ENCODE peak calls at places on chromosomes 7 and 10, in eight cellular contexts. U is heart right ventricle, F is psoas muscle, Y is bronchial epithelial cell, H is PC-3, T is OCI-LY7, N is AG04449, I is BE2C. Q is an unnamed sample.

GRCh38 chr7:30146127-30146612 is 11.4 kb downstream of the MTURN start:
- DNase-seq in U (no peak), F (no peak), Y (no peak), H (no peak), T (no peak), N (no peak), I (no peak), Q (peak)

GRCh38 chr10:45418417-45418858 is 44.4 kb downstream of the ALOX5 start:
- DNase-seq in U (peak), F (no peak), Y (no peak), H (no peak), T (no peak), N (no peak), I (no peak), Q (no peak)

GRCh38 chr7:151133266-151133985 is 34.1 kb downstream of the GBX1 start:
- DNase-seq in U (peak), F (peak), Y (no peak), H (no peak), T (no peak), N (no peak), I (no peak), Q (no peak)

GRCh38 chr10:48731654-48732053 is 47.0 kb downstream of the WDFY4 start:
- DNase-seq in U (no peak), F (no peak), Y (no peak), H (no peak), T (no peak), N (no peak), I (no peak), Q (no peak)

GRCh38 chr10:99318475-99318874 is 10.7 kb upstream of the CNNM1 start:
- DNase-seq in U (no peak), F (no peak), Y (no peak), H (no peak), T (no peak), N (no peak), I (no peak), Q (no peak)

GRCh38 chr10:70093335-70093944 is 39.2 kb downstream of the AIFM2 start:
- DNase-seq in U (no peak), F (no peak), Y (no peak), H (no peak), T (no peak), N (no peak), I (no peak), Q (no peak)

GRCh38 chr10:44937201-44938005 is 22.2 kb upstream of the RASSF4 start:
- DNase-seq in U (no peak), F (no peak), Y (no peak), H (no peak), T (no peak), N (no peak), I (no peak), Q (no peak)

GRCh38 chr7:106281919-106282318 is 2.9 kb downstream of the NAMPT start:
- DNase-seq in U (no peak), F (no peak), Y (no peak), H (no peak), T (no peak), N (no peak), I (no peak), Q (no peak)

GRCh38 chr10:131204406-131205152 is 106.9 kb downstream of the TCERG1L start:
- DNase-seq in U (no peak), F (no peak), Y (no peak), H (no peak), T (no peak), N (no peak), I (no peak), Q (no peak)

GRCh38 chr7:44735403-44736165 is 13.1 kb upstream of the ZMIZ2 start:
- DNase-seq in U (no peak), F (no peak), Y (peak), H (peak), T (no peak), N (peak), I (no peak), Q (peak)

GRCh38 chr7:79770053-79770452 is 316.6 kb upstream of the MAGI2 start:
- DNase-seq in U (no peak), F (no peak), Y (no peak), H (no peak), T (no peak), N (no peak), I (no peak), Q (no peak)

GRCh38 chr7:39458346-39458745 is 107.9 kb upstream of the YAE1 start:
- DNase-seq in U (no peak), F (no peak), Y (no peak), H (no peak), T (no peak), N (no peak), I (peak), Q (peak)

GRCh38 chr10:50788951-50789904 is 49.5 kb downstream of the ASAH2B start:
- DNase-seq in U (no peak), F (no peak), Y (peak), H (peak), T (peak), N (no peak), I (no peak), Q (no peak)

GRCh38 chr7:44131173-44132009 is 8.0 kb upstream of the POLD2 start:
- DNase-seq in U (no peak), F (no peak), Y (peak), H (peak), T (peak), N (no peak), I (no peak), Q (peak)

GRCh38 chr10:3827768-3828403 is 42.9 kb upstream of the KLF6 start:
- DNase-seq in U (no peak), F (no peak), Y (no peak), H (no peak), T (no peak), N (no peak), I (no peak), Q (no peak)

GRCh38 chr10:3830946-3831345 is 45.9 kb upstream of the KLF6 start:
- DNase-seq in U (no peak), F (no peak), Y (peak), H (no peak), T (no peak), N (no peak), I (no peak), Q (no peak)

GRCh38 chr10:3827266-3827665 is 42.3 kb upstream of the KLF6 start:
- DNase-seq in U (no peak), F (no peak), Y (no peak), H (no peak), T (no peak), N (no peak), I (no peak), Q (no peak)

GRCh38 chr10:3828404-3829192 is 43.6 kb upstream of the KLF6 start:
- DNase-seq in U (no peak), F (no peak), Y (peak), H (peak), T (peak), N (no peak), I (no peak), Q (no peak)

GRCh38 chr10:3829193-3830050 is 44.4 kb upstream of the KLF6 start:
- DNase-seq in U (no peak), F (no peak), Y (no peak), H (no peak), T (no peak), N (no peak), I (no peak), Q (no peak)
- H3K4me3 ChIP-seq in U (peak), F (peak), Y (peak), H (peak), T (peak), N (peak), I (no peak), Q (peak)

GRCh38 chr7:293681-294439 is 3.9 kb downstream of the FOXL3 start:
- DNase-seq in U (no peak), F (no peak), Y (no peak), H (no peak), T (no peak), N (no peak), I (no peak), Q (no peak)
- H3K4me3 ChIP-seq in U (no peak), F (no peak), Y (no peak), H (no peak), T (no peak), N (no peak), I (no peak), Q (no peak)

DNA sequence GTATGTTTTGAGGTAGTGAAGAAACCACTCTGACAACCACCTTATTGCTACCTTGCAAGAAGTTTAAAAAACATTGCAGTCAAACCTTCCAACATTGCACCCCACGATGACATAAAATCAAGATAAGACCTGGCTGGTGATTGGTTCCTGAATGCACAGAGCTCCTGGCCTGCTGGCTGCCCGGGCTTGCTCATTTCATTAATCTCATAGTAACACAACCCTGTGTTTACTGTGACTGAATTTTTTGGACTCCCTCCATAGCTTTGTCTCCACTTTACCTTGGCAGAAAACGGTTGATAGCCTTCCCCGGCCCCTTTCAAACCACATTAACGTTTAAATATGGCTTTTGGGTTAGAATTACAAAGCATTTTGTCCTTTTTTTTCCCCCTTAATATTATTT is 27.5 kb downstream of the VWA2 start:
- DNase-seq in U (peak), F (no peak), Y (peak), H (peak), T (no peak), N (no peak), I (no peak), Q (peak)
- H3K4me3 ChIP-seq in U (no peak), F (no peak), Y (no peak), H (no peak), T (no peak), N (no peak), I (no peak), Q (no peak)

GRCh38 chr7:149141893-149142292 is 5.4 kb upstream of the ZNF398 start:
- DNase-seq in U (no peak), F (no peak), Y (no peak), H (no peak), T (no peak), N (no peak), I (no peak), Q (no peak)

GRCh38 chr7:149147072-149147729 is at the start of gene ZNF398:
- DNase-seq in U (peak), F (peak), Y (peak), H (peak), T (peak), N (no peak), I (peak), Q (peak)

GRCh38 chr7:149147730-149148653 is 739 bp downstream of the ZNF398 start:
- DNase-seq in U (peak), F (peak), Y (peak), H (peak), T (peak), N (no peak), I (peak), Q (peak)

GRCh38 chr7:149140784-149141183 is 6.5 kb upstream of the ZNF398 start:
- DNase-seq in U (no peak), F (no peak), Y (no peak), H (no peak), T (no peak), N (no peak), I (no peak), Q (no peak)

GRCh38 chr7:149144996-149145850 is 2.0 kb upstream of the ZNF398 start:
- DNase-seq in U (no peak), F (no peak), Y (peak), H (peak), T (peak), N (no peak), I (no peak), Q (no peak)
- H3K4me3 ChIP-seq in U (no peak), F (no peak), Y (no peak), H (peak), T (peak), N (no peak), I (no peak), Q (no peak)

GRCh38 chr7:32381024-32381601 is 109.1 kb downstream of the LSM5 start:
- DNase-seq in U (no peak), F (no peak), Y (no peak), H (no peak), T (no peak), N (no peak), I (no peak), Q (no peak)
- H3K4me3 ChIP-seq in U (no peak), F (no peak), Y (no peak), H (no peak), T (no peak), N (no peak), I (no peak), Q (no peak)

GRCh38 chr10:5547934-5548660 is 23.3 kb downstream of the CALML3 start:
- DNase-seq in U (no peak), F (peak), Y (peak), H (peak), T (no peak), N (no peak), I (no peak), Q (peak)
- H3K4me3 ChIP-seq in U (peak), F (peak), Y (peak), H (peak), T (no peak), N (no peak), I (no peak), Q (peak)

Q was measured in SJCRH30.